ENCODE peak calls at places on chromosomes 12 and 14, in four cellular contexts. G is stimulated activated CD8-positive, alpha-beta memory T cell treated with anti-CD3 and anti-CD28 coated beads, Interleukin-15, amount 100 ng/mL, for 1 hour; V is neuronal stem cell; C is stimulated activated naive B cell treated with anti-CD40 and anti-IgM and Interleukin-4, amounts not matched to agents 10 μg/mL and 1 μg/mL and 100 μg/mL, for 72 hours. P is an unnamed sample.
A peak's percentile ranks its signal among the peaks of the same experiment; 100 is the strongest.

GRCh38 chr14:87034680-87035079 is 958.3 kb downstream of the GALC start:
- DNase-seq in V (no peak), G (no peak), C (no peak), P (no peak)

GRCh38 chr14:85764809-85765208 is 234.9 kb downstream of the FLRT2 start:
- DNase-seq in V (no peak), G (no peak), C (no peak), P (no peak)

GRCh38 chr12:78914859-78915331 is 50.3 kb downstream of the SYT1 start:
- DNase-seq in G (no peak), C (no peak), V (no peak), P (peak; percentile 25)

GRCh38 chr14:74945261-74945851 is 10.0 kb downstream of the PGF start:
- DNase-seq in V (peak; percentile 53), G (no peak), C (no peak), P (no peak)

GRCh38 chr12:45914090-45914489 is 76.3 kb downstream of the SCAF11 start:
- DNase-seq in C (no peak), V (no peak), G (no peak), P (peak; percentile 34)

GRCh38 chr14:39060818-39061437 is 42.1 kb downstream of the SEC23A start:
- DNase-seq in V (no peak), G (no peak), C (peak; percentile 13), P (no peak)

GRCh38 chr14:59004012-59004411 is 184.5 kb upstream of the DAAM1 start:
- DNase-seq in G (no peak), V (no peak), C (no peak), P (no peak)

GRCh38 chr14:40393143-40393542 is 960.9 kb upstream of the FBXO33 start:
- DNase-seq in C (no peak), V (no peak), G (no peak), P (no peak)

GRCh38 chr14:45135659-45136314 is at the start of gene FANCM:
- DNase-seq in C (peak; percentile 83), V (peak; percentile 96), G (peak; percentile 68), P (peak; percentile 83)

GRCh38 chr14:93200553-93200952 is 6.3 kb downstream of the GON7 start:
- DNase-seq in C (no peak), G (no peak), V (no peak), P (no peak)

GRCh38 chr12:60920841-60921495 is 1325.1 kb downstream of the SLC16A7 start:
- DNase-seq in V (no peak), C (no peak), G (no peak), P (no peak)

GRCh38 chr14:22929848-22930364 is 730 bp upstream of the PRMT5 start:
- DNase-seq in V (peak; percentile 51), G (no peak), C (no peak), P (no peak)

GRCh38 chr14:51884086-51884927 is 23.9 kb downstream of the GNG2 start:
- DNase-seq in V (no peak), G (no peak), C (no peak), P (no peak)

GRCh38 chr14:90445011-90445410 is 48.2 kb downstream of the CALM1 start:
- DNase-seq in V (no peak), C (no peak), G (no peak), P (no peak)

GRCh38 chr12:47845066-47845465 is 25.4 kb upstream of the HDAC7 start:
- DNase-seq in V (no peak), C (no peak), G (no peak), P (no peak)

GRCh38 chr14:100398044-100398443 is 74.9 kb downstream of the SLC25A47 start:
- DNase-seq in C (no peak), G (no peak), V (peak; percentile 48), P (peak; percentile 56)

GRCh38 chr12:126963825-126964224 is 1303.1 kb upstream of the TMEM132C start:
- DNase-seq in C (no peak), G (no peak), V (no peak), P (no peak)

GRCh38 chr12:101567918-101568317 is 26.9 kb upstream of the MYBPC1 start:
- DNase-seq in C (no peak), G (no peak), V (no peak), P (no peak)

GRCh38 chr12:54040148-54040494 is 7.3 kb downstream of the HOXC5 start:
- DNase-seq in G (no peak), C (no peak), V (no peak), P (no peak)

GRCh38 chr12:98578392-98578791 is 15.1 kb upstream of the SLC25A3 start:
- DNase-seq in C (no peak), G (no peak), V (no peak), P (no peak)

GRCh38 chr14:58731465-58732330 is 93.9 kb downstream of the DACT1 start:
- DNase-seq in C (no peak), V (no peak), G (no peak), P (peak; percentile 97)

GRCh38 chr12:49824886-49825285 is 3.3 kb downstream of the NCKAP5L start:
- DNase-seq in G (no peak), C (no peak), V (no peak), P (no peak)

GRCh38 chr12:69428351-69429048 is 41.7 kb upstream of the FRS2 start:
- DNase-seq in G (no peak), V (no peak), C (no peak), P (no peak)

GRCh38 chr12:38465020-38465419 is 148.4 kb downstream of the ALG10B start:
- DNase-seq in G (no peak), V (no peak), C (no peak), P (no peak)

GRCh38 chr12:100962086-100962712 is 167.6 kb downstream of the ANO4 start:
- DNase-seq in G (no peak), C (no peak), V (no peak), P (no peak)

GRCh38 chr12:13045816-13046215 is 1.6 kb downstream of the FAM234B start:
- DNase-seq in C (no peak), V (no peak), G (no peak), P (no peak)

GRCh38 chr14:69263364-69263763 is 3.4 kb downstream of the GALNT16 start:
- DNase-seq in V (no peak), G (no peak), C (no peak), P (no peak)